ENCODE peak calls at places on chromosomes 4 and X, in four cellular contexts. One of them, this sample, is unnamed.

GRCh38 chr4:4569036-4569435 is 27.2 kb upstream of the STX18 start:
- DNase-seq in left lung: no peak
- DNase-seq in NB4: no peak
- DNase-seq in brain microvascular endothelial cell: no peak
- DNase-seq in this sample: no peak

GRCh38 chr4:98522062-98522461 is 136.3 kb downstream of the TSPAN5 start:
- DNase-seq in left lung: no peak
- DNase-seq in NB4: no peak
- DNase-seq in brain microvascular endothelial cell: peak; percentile 10
- DNase-seq in this sample: no peak

GRCh38 chrX:84362184-84362838 is 139.9 kb downstream of the HDX start:
- DNase-seq in left lung: no peak
- DNase-seq in NB4: no peak
- DNase-seq in brain microvascular endothelial cell: no peak
- DNase-seq in this sample: no peak

GRCh38 chrX:151680805-151681204 is 14.5 kb upstream of the PRRG3 start:
- DNase-seq in left lung: no peak
- DNase-seq in NB4: peak; percentile 60
- DNase-seq in brain microvascular endothelial cell: peak; percentile 27
- DNase-seq in this sample: peak; percentile 46

GRCh38 chrX:639151-639550 is 8.6 kb downstream of the SHOX start:
- DNase-seq in left lung: no peak
- DNase-seq in NB4: no peak
- DNase-seq in brain microvascular endothelial cell: no peak
- DNase-seq in this sample: no peak

GRCh38 chrX:53312946-53313745 is 31.8 kb upstream of the IQSEC2 start:
- DNase-seq in left lung: no peak
- DNase-seq in NB4: peak; percentile 83
- DNase-seq in brain microvascular endothelial cell: peak; percentile 68
- DNase-seq in this sample: peak; percentile 64

GRCh38 chr4:114312349-114312748 is 286.3 kb upstream of the UGT8 start:
- DNase-seq in left lung: no peak
- DNase-seq in NB4: no peak
- DNase-seq in brain microvascular endothelial cell: no peak
- DNase-seq in this sample: no peak

GRCh38 chrX:125577479-125577878 is 257.8 kb downstream of the TEX13C start:
- DNase-seq in left lung: no peak
- DNase-seq in NB4: no peak
- DNase-seq in brain microvascular endothelial cell: no peak
- DNase-seq in this sample: no peak

GRCh38 chrX:16882188-16882587 is 12.0 kb upstream of the RBBP7 start:
- DNase-seq in left lung: no peak
- DNase-seq in NB4: peak; percentile 50
- DNase-seq in brain microvascular endothelial cell: no peak
- DNase-seq in this sample: peak; percentile 18

GRCh38 chr4:19945979-19946380 is 305.7 kb upstream of the SLIT2 start:
- DNase-seq in left lung: no peak
- DNase-seq in NB4: peak; percentile 76
- DNase-seq in brain microvascular endothelial cell: peak; percentile 94
- DNase-seq in this sample: no peak

GRCh38 chr4:102076622-102077021 is 268.7 kb downstream of the SLC39A8 start:
- DNase-seq in left lung: no peak
- DNase-seq in NB4: no peak
- DNase-seq in brain microvascular endothelial cell: no peak
- DNase-seq in this sample: no peak

GRCh38 chr4:39348371-39349265 is 17.5 kb downstream of the RFC1 start:
- DNase-seq in left lung: no peak
- DNase-seq in NB4: no peak
- DNase-seq in brain microvascular endothelial cell: peak; percentile 51
- DNase-seq in this sample: no peak

GRCh38 chr4:8834681-8835220 is 36.9 kb downstream of the HMX1 start:
- DNase-seq in left lung: peak; percentile 48
- DNase-seq in NB4: no peak
- DNase-seq in brain microvascular endothelial cell: no peak
- DNase-seq in this sample: no peak

GRCh38 chr4:23884261-23884660 is 5.6 kb downstream of the PPARGC1A start:
- DNase-seq in left lung: no peak
- DNase-seq in NB4: no peak
- DNase-seq in brain microvascular endothelial cell: no peak
- DNase-seq in this sample: no peak

GRCh38 chr4:13705521-13706035 is 78.1 kb upstream of the BOD1L1 start:
- DNase-seq in left lung: peak; percentile 68
- DNase-seq in NB4: no peak
- DNase-seq in brain microvascular endothelial cell: no peak
- DNase-seq in this sample: no peak

GRCh38 chr4:82560853-82561744 is 689 bp downstream of the TMEM150C start:
- DNase-seq in left lung: no peak
- DNase-seq in NB4: no peak
- DNase-seq in brain microvascular endothelial cell: no peak
- DNase-seq in this sample: no peak

GRCh38 chrX:65696613-65697012 is 29.2 kb downstream of the MSN start:
- DNase-seq in left lung: no peak
- DNase-seq in NB4: peak; percentile 62
- DNase-seq in brain microvascular endothelial cell: no peak
- DNase-seq in this sample: no peak

GRCh38 chrX:141220342-141221008 is 21.8 kb downstream of the SPANXC start:
- DNase-seq in left lung: no peak
- DNase-seq in NB4: no peak
- DNase-seq in brain microvascular endothelial cell: peak; percentile 24
- DNase-seq in this sample: no peak

GRCh38 chr4:15935504-15936392 is 2.8 kb downstream of the FGFBP1 start:
- DNase-seq in left lung: no peak
- DNase-seq in NB4: no peak
- DNase-seq in brain microvascular endothelial cell: peak; percentile 24
- DNase-seq in this sample: no peak

GRCh38 chr4:158895797-158896442 is 127.1 kb downstream of the FNIP2 start:
- DNase-seq in left lung: no peak
- DNase-seq in NB4: no peak
- DNase-seq in brain microvascular endothelial cell: peak; percentile 20
- DNase-seq in this sample: no peak

GRCh38 chr4:54959656-54960055 is 165.7 kb downstream of the KDR start:
- DNase-seq in left lung: no peak
- DNase-seq in NB4: no peak
- DNase-seq in brain microvascular endothelial cell: peak; percentile 85
- DNase-seq in this sample: no peak

GRCh38 chrX:98067611-98068010 is 1183.9 kb downstream of the RPA4 start:
- DNase-seq in left lung: no peak
- DNase-seq in NB4: no peak
- DNase-seq in brain microvascular endothelial cell: no peak
- DNase-seq in this sample: no peak

GRCh38 chr4:97670703-97671269 is 472.5 kb downstream of the STPG2 start:
- DNase-seq in left lung: no peak
- DNase-seq in NB4: no peak
- DNase-seq in brain microvascular endothelial cell: no peak
- DNase-seq in this sample: no peak

GRCh38 chr4:1172971-1173757 is 781 bp upstream of the SPON2 start:
- DNase-seq in left lung: peak; percentile 67
- DNase-seq in NB4: no peak
- DNase-seq in brain microvascular endothelial cell: no peak
- DNase-seq in this sample: peak; percentile 18

GRCh38 chrX:47697171-47697570 is 38.2 kb upstream of the UXT start:
- DNase-seq in left lung: no peak
- DNase-seq in NB4: no peak
- DNase-seq in brain microvascular endothelial cell: no peak
- DNase-seq in this sample: no peak

GRCh38 chr4:32831104-32831503 is 2110.9 kb downstream of the PCDH7 start:
- DNase-seq in left lung: no peak
- DNase-seq in NB4: no peak
- DNase-seq in brain microvascular endothelial cell: no peak
- DNase-seq in this sample: no peak

GRCh38 chr4:173121044-173121685 is 47.4 kb upstream of the GALNT7 start:
- DNase-seq in left lung: no peak
- DNase-seq in NB4: peak; percentile 60
- DNase-seq in brain microvascular endothelial cell: peak; percentile 37
- DNase-seq in this sample: peak; percentile 32

DNA sequence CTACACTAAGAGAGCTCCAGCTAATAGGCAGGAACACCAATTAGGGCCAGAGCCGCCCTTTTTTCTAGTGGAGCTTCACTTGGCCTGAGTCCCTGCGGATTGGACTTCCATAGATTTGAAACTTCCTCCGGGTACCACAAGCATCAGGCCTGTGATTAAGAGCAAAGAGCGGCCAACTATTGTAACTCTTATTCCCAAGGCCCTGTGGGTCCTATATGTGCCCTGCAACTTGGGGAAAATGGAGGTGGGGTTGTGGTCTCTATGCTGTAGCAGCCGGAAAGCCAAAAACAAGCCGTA is at the start of gene NCBP2L:
- DNase-seq in left lung: no peak
- DNase-seq in NB4: no peak
- DNase-seq in brain microvascular endothelial cell: no peak
- DNase-seq in this sample: no peak
- TF ChIP-seq CTCF in left lung: no peak
- TF ChIP-seq CTCF in NB4: no peak
- TF ChIP-seq CTCF in brain microvascular endothelial cell: no peak
- TF ChIP-seq CTCF in this sample: no peak

GRCh38 chrX:87160435-87161010 is 357.1 kb upstream of the KLHL4 start:
- DNase-seq in left lung: no peak
- DNase-seq in NB4: no peak
- DNase-seq in brain microvascular endothelial cell: no peak
- DNase-seq in this sample: no peak
- TF ChIP-seq CTCF in left lung: no peak
- TF ChIP-seq CTCF in NB4: no peak
- TF ChIP-seq CTCF in brain microvascular endothelial cell: no peak
- TF ChIP-seq CTCF in this sample: no peak

DNA sequence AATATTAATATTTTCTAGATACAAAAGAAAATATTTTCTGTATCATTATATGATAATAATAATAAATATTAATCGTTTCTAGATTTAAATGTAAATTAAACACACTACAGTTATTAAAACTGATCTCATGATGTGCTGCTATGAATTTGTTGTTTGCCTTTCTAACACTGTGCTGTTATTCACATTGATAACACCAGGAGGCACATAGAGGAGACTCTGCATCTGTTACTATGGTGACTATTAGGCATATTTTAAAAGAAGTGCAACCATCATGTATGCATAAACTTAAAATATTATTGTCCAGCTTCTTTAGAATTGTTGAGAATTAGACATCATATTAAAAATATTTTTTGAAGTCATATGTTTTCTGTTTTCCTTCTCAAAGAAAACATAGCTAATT is 11.8 kb upstream of the PDGFC start:
- DNase-seq in left lung: no peak
- DNase-seq in NB4: no peak
- DNase-seq in brain microvascular endothelial cell: no peak
- DNase-seq in this sample: no peak
- TF ChIP-seq CTCF in left lung: no peak
- TF ChIP-seq CTCF in NB4: no peak
- TF ChIP-seq CTCF in brain microvascular endothelial cell: peak; percentile 58
- TF ChIP-seq CTCF in this sample: no peak

GRCh38 chr4:57305836-57306235 is 195.7 kb upstream of the IGFBP7 start:
- DNase-seq in left lung: no peak
- DNase-seq in NB4: no peak
- DNase-seq in brain microvascular endothelial cell: no peak
- DNase-seq in this sample: no peak

GRCh38 chr4:57308301-57308700 is 198.1 kb upstream of the IGFBP7 start:
- DNase-seq in left lung: no peak
- DNase-seq in NB4: no peak
- DNase-seq in brain microvascular endothelial cell: no peak
- DNase-seq in this sample: no peak

DNA sequence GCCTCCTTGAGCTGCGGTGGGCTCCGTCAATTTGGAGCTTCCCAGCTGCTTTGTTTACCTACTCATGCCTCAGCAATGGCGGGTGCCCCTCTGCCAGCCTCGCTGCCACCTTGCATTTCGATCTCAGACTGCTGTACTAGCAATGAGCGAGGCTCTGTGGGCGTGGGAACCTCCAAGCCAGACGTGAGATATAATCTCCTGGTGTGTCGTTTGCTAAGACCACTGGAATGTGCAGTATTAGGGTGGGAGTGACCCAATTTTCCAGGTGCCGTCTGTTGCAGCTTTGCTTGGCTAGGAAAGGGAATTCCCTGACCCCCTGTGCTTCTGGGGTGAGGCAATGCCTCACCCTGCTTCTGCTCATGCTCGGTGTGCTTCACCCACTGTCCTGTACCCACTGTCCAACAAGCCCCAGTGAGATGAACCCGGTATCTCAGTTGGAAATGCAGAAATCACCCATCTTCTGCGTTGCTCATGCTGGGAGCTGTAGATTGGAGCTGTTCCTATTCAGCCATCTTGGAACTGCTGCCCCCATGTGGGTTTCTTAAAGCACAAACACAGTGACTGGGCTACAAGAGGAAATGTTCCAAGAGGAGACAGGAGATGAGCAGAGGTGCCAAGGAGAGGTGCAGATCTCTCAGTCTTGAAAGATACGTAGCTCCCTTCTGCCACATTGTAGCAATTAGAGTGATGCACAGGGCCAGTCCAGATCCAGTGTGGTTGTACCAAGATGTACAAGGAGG is 193.0 kb upstream of the IGFBP7 start:
- DNase-seq in left lung: no peak
- DNase-seq in NB4: peak; percentile 11
- DNase-seq in brain microvascular endothelial cell: peak; percentile 4
- DNase-seq in this sample: no peak
- TF ChIP-seq CTCF in left lung: no peak
- TF ChIP-seq CTCF in NB4: no peak
- TF ChIP-seq CTCF in brain microvascular endothelial cell: peak; percentile 24
- TF ChIP-seq CTCF in this sample: no peak

GRCh38 chr4:145530189-145530588 is 48.5 kb downstream of the SMAD1 start:
- DNase-seq in left lung: no peak
- DNase-seq in NB4: no peak
- DNase-seq in brain microvascular endothelial cell: no peak
- DNase-seq in this sample: no peak

GRCh38 chr4:145531193-145531592 is 49.5 kb downstream of the SMAD1 start:
- DNase-seq in left lung: no peak
- DNase-seq in NB4: no peak
- DNase-seq in brain microvascular endothelial cell: no peak
- DNase-seq in this sample: no peak

GRCh38 chr4:145531791-145532190 is 50.1 kb downstream of the SMAD1 start:
- DNase-seq in left lung: no peak
- DNase-seq in NB4: no peak
- DNase-seq in brain microvascular endothelial cell: no peak
- DNase-seq in this sample: no peak

GRCh38 chr4:145528601-145529000 is 46.9 kb downstream of the SMAD1 start:
- DNase-seq in left lung: no peak
- DNase-seq in NB4: peak; percentile 4
- DNase-seq in brain microvascular endothelial cell: no peak
- DNase-seq in this sample: no peak

DNA sequence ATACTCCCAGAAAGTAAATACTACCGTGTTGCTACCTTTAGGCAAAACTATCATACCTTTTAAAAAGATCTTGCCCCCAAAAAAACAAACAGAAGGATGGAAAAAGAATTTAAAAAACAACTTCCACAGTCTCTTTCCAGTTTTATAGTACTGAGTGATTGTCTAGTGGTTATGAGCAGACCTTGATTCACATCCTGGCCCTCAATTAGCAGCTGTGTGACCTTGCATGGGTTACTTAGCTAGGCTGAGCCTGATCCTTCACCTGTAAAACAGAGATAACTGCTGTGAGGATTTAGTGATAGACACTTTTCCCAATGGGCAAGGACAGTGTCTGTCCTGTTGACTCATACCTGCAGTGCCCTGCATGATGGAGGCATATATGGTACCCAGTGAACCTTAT is 49.0 kb downstream of the SMAD1 start:
- DNase-seq in left lung: no peak
- DNase-seq in NB4: no peak
- DNase-seq in brain microvascular endothelial cell: no peak
- DNase-seq in this sample: no peak
- TF ChIP-seq CTCF in left lung: no peak
- TF ChIP-seq CTCF in NB4: no peak
- TF ChIP-seq CTCF in brain microvascular endothelial cell: no peak
- TF ChIP-seq CTCF in this sample: no peak

GRCh38 chr4:146291313-146291712 is 77.0 kb downstream of the REELD1 start:
- DNase-seq in left lung: no peak
- DNase-seq in NB4: no peak
- DNase-seq in brain microvascular endothelial cell: no peak
- DNase-seq in this sample: no peak
- TF ChIP-seq CTCF in left lung: no peak
- TF ChIP-seq CTCF in NB4: no peak
- TF ChIP-seq CTCF in brain microvascular endothelial cell: peak; percentile 23
- TF ChIP-seq CTCF in this sample: no peak